ENCODE peak calls at places on chromosome 7, in five cellular contexts. L is substantia nigra, X is AG10803, E is ACHN, T is NCI-H524. C is an unnamed sample.

GRCh38 chr7:24152907-24153513 is 131.0 kb upstream of the NPY start:
- DNase-seq in E (no peak), X (no peak), T (no peak), L (no peak), C (no peak)

GRCh38 chr7:110181768-110182167 is 909.2 kb upstream of the LRRN3 start:
- DNase-seq in E (no peak), X (no peak), T (no peak), L (no peak), C (no peak)

GRCh38 chr7:78588393-78588792 is 789.8 kb downstream of the PHTF2 start:
- DNase-seq in E (no peak), X (no peak), T (no peak), L (no peak), C (no peak)

GRCh38 chr7:138097064-138097741 is 20.9 kb downstream of the AKR1D1 start:
- DNase-seq in L (no peak), E (peak; percentile 58), T (peak; percentile 67), X (peak; percentile 5), C (no peak)

GRCh38 chr7:45609180-45609579 is 35.0 kb downstream of the ADCY1 start:
- DNase-seq in X (no peak), L (no peak), E (no peak), T (no peak), C (no peak)

GRCh38 chr7:140645166-140645565 is 4.6 kb upstream of the DENND2A start:
- DNase-seq in T (no peak), X (no peak), L (no peak), E (no peak), C (no peak)

GRCh38 chr7:102310414-102310815 is 23.7 kb downstream of the SH2B2 start:
- DNase-seq in L (no peak), X (no peak), E (no peak), T (peak; percentile 95), C (no peak)

GRCh38 chr7:122901250-122901649 is 15.0 kb upstream of the CADPS2 start:
- DNase-seq in T (peak; percentile 11), E (no peak), X (peak; percentile 13), L (no peak), C (no peak)

GRCh38 chr7:135672560-135673359 is 10.4 kb downstream of the STMP1 start:
- DNase-seq in E (peak; percentile 74), T (peak; percentile 60), L (no peak), X (peak; percentile 74), C (no peak)

GRCh38 chr7:157851501-157852067 is 514.8 kb downstream of the DNAJB6 start:
- DNase-seq in X (no peak), E (no peak), L (no peak), T (no peak), C (peak; percentile 33)

GRCh38 chr7:117790251-117790650 is 83.0 kb downstream of the CTTNBP2 start:
- DNase-seq in E (no peak), L (no peak), X (no peak), T (no peak), C (no peak)

GRCh38 chr7:17769918-17770317 is 170.4 kb downstream of the SNX13 start:
- DNase-seq in T (peak; percentile 66), E (peak; percentile 82), L (no peak), X (peak; percentile 70), C (no peak)

GRCh38 chr7:17123020-17123419 is 175.4 kb upstream of the AHR start:
- DNase-seq in X (peak; percentile 93), T (no peak), L (no peak), E (no peak), C (no peak)

GRCh38 chr7:41693150-41693997 is 9.5 kb downstream of the INHBA start:
- DNase-seq in L (no peak), E (no peak), X (no peak), T (peak; percentile 87), C (no peak)

GRCh38 chr7:116528008-116528789 is 3.4 kb downstream of the CAV1 start:
- DNase-seq in X (peak; percentile 96), T (no peak), E (peak; percentile 94), L (no peak), C (no peak)

GRCh38 chr7:150972094-150972493 is 6.0 kb downstream of the KCNH2 start:
- DNase-seq in L (peak; percentile 48), E (no peak), X (no peak), T (no peak), C (peak; percentile 58)

GRCh38 chr7:16811555-16811954 is 6.8 kb upstream of the AGR2 start:
- DNase-seq in L (no peak), E (no peak), X (peak; percentile 45), T (no peak), C (no peak)

GRCh38 chr7:47528471-47528870 is 53.4 kb downstream of the TNS3 start:
- DNase-seq in L (no peak), T (no peak), E (no peak), X (no peak), C (no peak)

GRCh38 chr7:80027616-80028173 is 106.9 kb upstream of the GNAI1 start:
- DNase-seq in L (no peak), E (no peak), X (no peak), T (no peak), C (no peak)

GRCh38 chr7:127594490-127594889 is 954 bp downstream of the FSCN3 start:
- DNase-seq in T (no peak), X (no peak), E (no peak), L (no peak), C (no peak)

GRCh38 chr7:4799508-4800268 is 24.3 kb downstream of the AP5Z1 start:
- DNase-seq in L (no peak), T (no peak), E (no peak), X (peak; percentile 7), C (no peak)

GRCh38 chr7:49927581-49927980 is 154.1 kb downstream of the VWC2 start:
- DNase-seq in E (no peak), X (no peak), L (no peak), T (no peak), C (no peak)

GRCh38 chr7:23852135-23852534 is 142.1 kb downstream of the STK31 start:
- DNase-seq in T (no peak), L (no peak), X (no peak), E (no peak), C (no peak)

GRCh38 chr7:47638679-47639306 is 56.9 kb upstream of the TNS3 start:
- DNase-seq in X (no peak), T (no peak), L (no peak), E (no peak), C (peak; percentile 24)

GRCh38 chr7:140165422-140165821 is 11.4 kb downstream of the KDM7A start:
- DNase-seq in E (peak; percentile 88), L (no peak), X (peak; percentile 88), T (no peak), C (no peak)

GRCh38 chr7:140696024-140696678 is 357 bp upstream of the NDUFB2 start:
- DNase-seq in L (no peak), T (peak; percentile 91), E (peak; percentile 98), X (peak; percentile 86), C (peak; percentile 96)

GRCh38 chr7:111259991-111260390 is 169.1 kb downstream of the LRRN3 start:
- DNase-seq in L (no peak), E (no peak), X (no peak), T (no peak), C (no peak)

GRCh38 chr7:95693551-95694333 is 78.6 kb upstream of the DYNC1I1 start:
- DNase-seq in X (peak; percentile 38), L (no peak), E (no peak), T (no peak), C (no peak)

GRCh38 chr7:91264924-91265681 is 870 bp downstream of the FZD1 start:
- DNase-seq in X (peak; percentile 75), T (peak; percentile 70), L (no peak), E (peak; percentile 76), C (peak; percentile 23)

GRCh38 chr7:94649313-94649924 is 6.5 kb downstream of the SGCE start:
- DNase-seq in X (peak; percentile 12), E (no peak), L (no peak), T (no peak), C (no peak)

GRCh38 chr7:55452967-55453366 is 87.8 kb downstream of the LANCL2 start:
- DNase-seq in T (no peak), E (no peak), X (no peak), L (no peak), C (no peak)

GRCh38 chr7:45174328-45174610 is 16.7 kb downstream of the RAMP3 start:
- DNase-seq in T (no peak), X (no peak), E (no peak), L (no peak), C (no peak)

GRCh38 chr7:5629941-5630340 is 151.5 kb downstream of the RNF216 start:
- DNase-seq in X (peak; percentile 71), E (peak; percentile 61), L (no peak), T (peak; percentile 19), C (peak; percentile 18)

GRCh38 chr7:117715784-117716445 is 157.3 kb downstream of the CTTNBP2 start:
- DNase-seq in L (no peak), T (peak; percentile 59), X (peak; percentile 50), E (peak; percentile 79), C (no peak)

GRCh38 chr7:158649279-158649678 is 55.3 kb downstream of the NCAPG2 start:
- DNase-seq in L (no peak), E (peak; percentile 44), T (peak; percentile 23), X (peak; percentile 97), C (no peak)

GRCh38 chr7:141557360-141557759 is 6.2 kb downstream of the AGK start:
- DNase-seq in T (no peak), X (no peak), L (no peak), E (no peak), C (no peak)

GRCh38 chr7:129515381-129515780 is 13.1 kb downstream of the SMKR1 start:
- DNase-seq in L (no peak), E (no peak), T (no peak), X (no peak), C (no peak)

GRCh38 chr7:150479023-150479716 is 28.7 kb downstream of the GIMAP8 start:
- DNase-seq in L (no peak), X (no peak), E (no peak), T (no peak), C (no peak)

C was measured in occipital lobe.